ENCODE peak calls at places on chromosomes 2 and 18, in eight cellular contexts. I is Peyer's patch, D is stomach, L is kidney, C is H9, X is AG04449, B is AG09309, M is A549. W is an unnamed sample.

GRCh38 chr18:12598181-12598921 is 59.6 kb downstream of the SPIRE1 start:
- DNase-seq in L (no peak), B (no peak), C (no peak), I (no peak), D (no peak), X (no peak), M (no peak), W (no peak)

GRCh38 chr2:15919716-15920444 is 20.5 kb upstream of the MYCN start:
- DNase-seq in D (no peak), B (no peak), L (no peak), C (no peak), M (no peak), X (no peak), I (no peak), W (no peak)

GRCh38 chr18:74082476-74083070 is 65.1 kb downstream of the FBXO15 start:
- DNase-seq in C (peak), X (no peak), M (peak), B (peak), I (peak), L (no peak), D (peak), W (peak)

GRCh38 chr18:44840053-44840826 is 159.6 kb downstream of the SETBP1 start:
- DNase-seq in B (no peak), L (no peak), D (no peak), M (no peak), X (no peak), I (no peak), C (no peak), W (no peak)

GRCh38 chr2:107412209-107412904 is 414.3 kb upstream of the RGPD4 start:
- DNase-seq in B (no peak), X (no peak), L (no peak), I (no peak), C (no peak), M (no peak), D (no peak), W (no peak)

GRCh38 chr2:219722276-219722883 is 95.0 kb downstream of the SLC4A3 start:
- DNase-seq in M (no peak), X (no peak), C (no peak), D (no peak), I (no peak), L (no peak), B (no peak), W (no peak)

GRCh38 chr18:629303-630150 is 27.9 kb upstream of the TYMS start:
- DNase-seq in L (no peak), B (no peak), D (no peak), M (peak), I (no peak), X (no peak), C (no peak), W (no peak)

GRCh38 chr18:35185771-35186170 is 55.1 kb upstream of the ZNF397 start:
- DNase-seq in X (no peak), M (no peak), L (no peak), I (no peak), C (no peak), D (no peak), B (no peak), W (no peak)

GRCh38 chr18:35588995-35589394 is 7.5 kb downstream of the GALNT1 start:
- DNase-seq in I (peak), X (no peak), M (no peak), D (no peak), C (peak), L (no peak), B (no peak), W (no peak)

GRCh38 chr2:190121971-190122370 is 59.4 kb upstream of the MSTN start:
- DNase-seq in B (no peak), I (no peak), C (no peak), X (no peak), L (no peak), D (no peak), M (peak), W (no peak)

GRCh38 chr18:3892141-3892540 is 442.2 kb downstream of the TGIF1 start:
- DNase-seq in C (no peak), B (no peak), X (no peak), L (no peak), M (no peak), I (no peak), D (no peak), W (no peak)

GRCh38 chr2:85920810-85921545 is 32.2 kb upstream of the ST3GAL5 start:
- DNase-seq in D (no peak), L (no peak), C (no peak), M (peak), B (no peak), X (no peak), I (no peak), W (no peak)

GRCh38 chr2:86372641-86373502 is 35.4 kb upstream of the REEP1 start:
- DNase-seq in B (no peak), X (no peak), C (peak), L (no peak), D (peak), I (peak), M (peak), W (no peak)

GRCh38 chr2:73289304-73289703 is 4.0 kb downstream of the EGR4 start:
- DNase-seq in D (no peak), C (no peak), M (no peak), B (no peak), I (no peak), X (no peak), L (no peak), W (no peak)

GRCh38 chr2:80527119-80527518 is 222.6 kb upstream of the LRRTM1 start:
- DNase-seq in M (no peak), C (no peak), D (no peak), B (no peak), X (no peak), I (no peak), L (no peak), W (no peak)

GRCh38 chr2:23566236-23567142 is 181.5 kb downstream of the KLHL29 start:
- DNase-seq in I (no peak), B (no peak), C (peak), L (no peak), M (peak), X (no peak), D (no peak), W (no peak)

GRCh38 chr2:163715199-163715598 is 20.6 kb downstream of the FIGN start:
- DNase-seq in C (no peak), X (no peak), I (no peak), B (no peak), L (no peak), D (no peak), M (no peak), W (no peak)

GRCh38 chr2:109710505-109711229 is 83.4 kb upstream of the RGPD5 start:
- DNase-seq in I (peak), L (no peak), D (no peak), B (no peak), C (peak), X (no peak), M (no peak), W (no peak)

GRCh38 chr2:54845514-54845913 is 122.1 kb downstream of the EML6 start:
- DNase-seq in I (no peak), C (no peak), X (no peak), B (no peak), L (no peak), D (no peak), M (no peak), W (no peak)

GRCh38 chr2:31054383-31054782 is 83.9 kb downstream of the GALNT14 start:
- DNase-seq in D (no peak), B (no peak), M (no peak), L (no peak), C (no peak), I (no peak), X (no peak), W (no peak)
- TF ChIP-seq CTCF in D (no peak), B (no peak), M (no peak), L (no peak), C (no peak), I (no peak), X (no peak), W (no peak)

DNA sequence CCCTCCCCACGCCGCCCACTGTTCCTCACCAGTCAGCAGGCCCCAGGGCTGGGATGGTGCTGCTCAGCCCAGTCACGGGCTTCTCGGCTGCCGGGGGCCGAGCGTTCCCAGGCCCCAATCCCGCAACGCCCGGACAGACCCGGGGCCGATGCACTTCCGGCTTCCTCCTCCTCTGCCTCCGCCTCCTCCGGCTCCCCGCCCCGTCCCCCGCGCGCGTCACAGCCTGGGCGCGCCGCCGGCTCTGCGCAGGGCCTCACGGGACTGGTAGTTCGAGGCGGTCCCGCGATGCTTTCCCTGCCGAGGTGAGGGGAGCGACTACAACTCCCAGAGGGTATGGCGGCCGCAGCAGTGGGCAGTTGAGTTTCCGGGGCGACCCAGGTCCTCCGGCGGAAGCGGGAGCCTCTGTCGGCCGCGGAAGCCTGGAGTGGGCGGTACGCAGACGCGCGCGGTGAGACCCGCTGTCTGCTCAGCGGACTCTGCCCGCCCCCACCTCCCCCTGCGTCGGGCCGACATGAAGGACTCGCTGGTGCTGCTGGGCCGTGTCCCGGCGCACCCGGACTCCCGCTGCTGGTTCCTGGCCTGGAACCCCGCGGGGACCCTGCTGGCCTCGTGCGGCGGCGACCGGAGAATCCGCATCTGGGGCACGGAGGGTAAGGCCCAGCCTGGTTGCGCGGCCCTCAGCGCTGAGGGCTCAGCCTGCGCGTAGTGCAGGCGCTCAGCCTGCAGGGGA is at the start of the genes CIAO1 and TMEM127:
- DNase-seq in C (peak), I (peak), M (peak), X (peak), D (peak), B (peak), L (peak), W (peak)
- TF ChIP-seq CTCF in C (peak), I (peak), M (no peak), X (peak), D (no peak), B (peak), L (no peak), W (no peak)

DNA sequence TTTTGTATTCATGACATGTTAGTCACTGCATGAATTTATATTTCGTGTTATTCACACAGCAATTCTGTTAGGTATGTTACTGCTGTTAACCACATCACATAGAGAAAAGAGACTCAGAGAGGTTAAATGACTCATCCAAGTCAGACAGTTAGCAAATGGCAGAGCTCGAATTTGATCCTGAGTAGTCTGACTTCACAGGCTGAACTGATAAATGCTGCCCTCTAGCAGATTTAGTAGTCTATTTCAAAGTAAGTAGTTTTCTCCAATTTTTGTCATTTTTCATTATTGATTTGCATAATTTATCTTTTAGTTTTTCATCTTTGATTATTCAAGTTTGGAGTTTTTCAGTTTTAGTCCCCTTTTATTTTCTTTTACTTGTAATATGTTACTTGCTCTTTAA is 58.3 kb downstream of the WDR7 start:
- DNase-seq in I (peak), X (peak), L (no peak), C (no peak), D (no peak), B (peak), M (peak), W (no peak)
- TF ChIP-seq CTCF in I (peak), X (no peak), L (peak), C (peak), D (no peak), B (peak), M (peak), W (no peak)

GRCh38 chr18:42654561-42654960 is 460.9 kb downstream of the RIT2 start:
- DNase-seq in D (no peak), B (no peak), L (no peak), C (no peak), M (no peak), I (no peak), X (no peak), W (no peak)
- TF ChIP-seq CTCF in D (no peak), B (no peak), L (no peak), C (no peak), M (no peak), I (no peak), X (no peak), W (no peak)

GRCh38 chr2:39058101-39058500 is 62.8 kb downstream of the SOS1 start:
- DNase-seq in B (no peak), I (no peak), X (no peak), D (no peak), L (no peak), C (no peak), M (no peak), W (no peak)

GRCh38 chr2:39061280-39061679 is 59.6 kb downstream of the SOS1 start:
- DNase-seq in B (no peak), I (no peak), C (no peak), X (no peak), M (no peak), D (no peak), L (no peak), W (no peak)

GRCh38 chr2:39062320-39062719 is 58.5 kb downstream of the SOS1 start:
- DNase-seq in X (no peak), L (no peak), M (no peak), D (no peak), B (no peak), C (no peak), I (no peak), W (no peak)

DNA sequence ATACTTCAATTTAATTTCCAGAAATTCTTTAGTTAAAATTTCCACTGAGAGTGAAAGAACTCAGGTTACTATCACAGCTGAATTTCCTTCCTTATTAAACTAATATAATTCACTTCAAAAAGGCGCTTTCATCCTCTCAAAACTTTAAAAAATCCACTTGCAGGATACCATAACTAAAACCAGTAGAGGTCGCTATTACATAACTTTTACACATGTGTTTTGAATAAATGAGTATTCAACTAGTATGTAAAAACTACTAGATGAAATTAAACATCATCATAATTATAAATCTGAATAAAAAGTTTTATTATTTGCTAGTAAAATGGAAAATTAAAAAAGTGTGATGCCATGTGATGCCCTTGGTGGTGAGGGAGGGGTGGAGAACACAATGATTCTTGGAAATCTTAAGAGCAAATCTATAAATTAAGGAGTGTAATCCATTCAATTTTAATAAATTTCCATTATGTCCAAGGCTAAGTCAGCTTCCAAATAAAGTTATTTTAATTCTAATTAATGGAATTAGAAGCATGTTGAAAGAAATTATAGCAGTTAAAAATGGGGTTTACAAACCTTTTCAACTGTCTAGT is 61.4 kb downstream of the SOS1 start:
- DNase-seq in L (no peak), B (peak), C (no peak), I (no peak), X (no peak), M (peak), D (no peak), W (no peak)
- TF ChIP-seq CTCF in L (peak), B (no peak), C (peak), I (peak), X (peak), M (peak), D (no peak), W (peak)

GRCh38 chr2:226589043-226589442 is 210.6 kb downstream of the IRS1 start:
- DNase-seq in X (no peak), C (no peak), D (no peak), I (no peak), B (no peak), M (no peak), L (no peak), W (no peak)
- TF ChIP-seq CTCF in X (no peak), C (no peak), D (no peak), I (no peak), B (no peak), M (no peak), L (no peak), W (no peak)

DNA sequence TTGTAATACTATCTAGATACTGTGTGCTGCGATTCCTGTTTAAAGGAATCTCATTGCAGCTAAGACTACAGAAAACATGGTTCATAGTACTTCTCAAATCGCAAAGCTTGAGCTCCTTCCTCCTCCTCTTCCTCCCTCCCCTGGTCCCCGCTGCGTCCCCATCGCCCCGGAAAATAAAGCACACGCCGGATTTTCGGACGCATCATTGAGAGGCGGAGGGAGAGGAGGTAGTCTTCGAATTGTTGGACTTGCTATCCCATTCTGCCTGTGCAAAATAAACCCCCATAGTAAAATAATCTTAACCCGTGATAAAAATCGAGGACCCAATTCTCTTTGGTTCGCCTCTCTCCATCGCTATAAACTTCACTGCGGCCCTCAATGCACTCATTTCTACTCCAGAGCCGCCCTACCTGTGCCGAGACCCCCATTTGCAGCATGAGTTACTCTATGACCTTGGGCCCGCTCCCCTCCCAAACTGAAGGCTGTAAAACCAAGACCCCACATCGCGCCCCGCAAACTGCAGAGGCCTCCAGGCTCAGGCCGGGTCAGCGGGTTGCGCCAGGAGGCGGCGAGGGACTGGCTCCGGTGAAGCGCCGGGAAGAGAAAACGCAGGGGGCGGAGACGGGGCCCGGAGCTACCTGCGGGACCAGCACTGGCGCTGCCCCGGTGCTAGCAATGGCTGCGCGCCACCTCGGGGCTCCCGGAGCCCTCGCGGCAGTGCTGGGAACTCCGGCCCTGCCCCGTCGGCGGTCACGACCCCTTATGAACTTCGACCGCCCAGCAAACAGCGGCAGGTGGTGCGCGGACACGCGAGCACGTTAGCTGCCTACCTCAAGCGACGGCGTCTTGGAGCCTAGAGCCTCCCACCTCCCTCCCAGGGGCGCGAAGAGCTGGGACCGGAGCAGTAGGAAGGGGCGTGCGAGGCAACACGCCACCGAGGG is 649 bp downstream of the ESCO1 start:
- DNase-seq in B (no peak), I (peak), M (peak), D (peak), X (no peak), L (peak), C (peak), W (peak)
- TF ChIP-seq CTCF in B (peak), I (peak), M (no peak), D (no peak), X (peak), L (no peak), C (peak), W (peak)

DNA sequence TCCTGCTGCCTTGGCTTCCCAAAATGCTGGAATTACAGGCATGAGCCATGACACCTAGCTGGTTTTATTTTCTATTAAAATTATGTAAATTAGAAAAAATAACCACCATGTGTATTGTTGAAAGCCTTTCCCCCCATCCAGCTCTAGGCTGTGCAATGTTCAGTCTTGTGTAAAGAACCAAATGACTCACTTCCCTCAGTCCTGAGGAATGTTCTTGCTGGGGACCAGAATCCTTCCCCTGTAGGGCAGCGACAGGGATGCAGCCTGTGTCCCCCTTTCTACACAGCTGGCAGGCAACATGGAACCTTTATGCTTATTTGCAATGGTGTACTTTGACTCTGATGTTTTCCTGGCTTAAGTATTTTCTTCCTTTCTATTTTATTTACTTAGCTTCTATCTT is 29.4 kb downstream of the AOX1 start:
- DNase-seq in M (peak), X (no peak), C (no peak), D (no peak), I (no peak), L (no peak), B (no peak), W (no peak)
- TF ChIP-seq CTCF in M (no peak), X (peak), C (no peak), D (no peak), I (no peak), L (no peak), B (no peak), W (no peak)

GRCh38 chr18:23334569-23334968 is 118.5 kb upstream of the RIOK3 start:
- DNase-seq in L (no peak), C (no peak), M (no peak), I (no peak), D (no peak), X (no peak), B (no peak), W (no peak)

GRCh38 chr18:23340661-23341060 is 112.4 kb upstream of the RIOK3 start:
- DNase-seq in D (no peak), C (no peak), I (no peak), X (no peak), M (no peak), L (no peak), B (no peak), W (no peak)

GRCh38 chr18:23336072-23336471 is 117.0 kb upstream of the RIOK3 start:
- DNase-seq in B (no peak), D (no peak), C (no peak), X (no peak), M (no peak), L (no peak), I (no peak), W (no peak)

GRCh38 chr18:23341383-23341782 is 111.7 kb upstream of the RIOK3 start:
- DNase-seq in C (no peak), B (no peak), I (no peak), M (no peak), X (no peak), L (no peak), D (no peak), W (no peak)

GRCh38 chr18:23337599-23338444 is 115.3 kb upstream of the RIOK3 start:
- DNase-seq in C (no peak), X (no peak), B (no peak), D (no peak), M (no peak), L (no peak), I (no peak), W (no peak)
- TF ChIP-seq CTCF in C (peak), X (peak), B (no peak), D (no peak), M (no peak), L (no peak), I (no peak), W (no peak)

W was measured in progenitor cell of endocrine pancreas.